ENCODE peak calls at places on chromosomes 12 and 14, in five cellular contexts. C is hepatocyte, V is GM23248, N is upper lobe of right lung, Z is colonic mucosa. Q is an unnamed sample. For H3K9me3 and H3K4me1, the result is how much of the 10 kb centered on the place peaks cover.

GRCh38 chr14:56339855-56340701 is 221.9 kb downstream of the PELI2 start:
- DNase-seq in V (peak), Z (peak), C (peak), N (peak), Q (no peak)

GRCh38 chr12:129911437-129912049 is 7.7 kb upstream of the TMEM132D start:
- DNase-seq in C (peak), N (peak), Z (peak), V (peak), Q (no peak)

GRCh38 chr12:108846320-108846719 is 11.1 kb downstream of the SSH1 start:
- DNase-seq in N (no peak), C (no peak), Z (no peak), V (peak), Q (no peak)

GRCh38 chr14:72716471-72716870 is 177.4 kb downstream of the DPF3 start:
- DNase-seq in V (no peak), Z (no peak), C (no peak), N (no peak), Q (no peak)

GRCh38 chr14:93962701-93963601 is 13.4 kb downstream of the ASB2 start:
- DNase-seq in Z (no peak), C (no peak), V (no peak), N (no peak), Q (no peak)

GRCh38 chr12:122099280-122099749 is 20.8 kb downstream of the MLXIP start:
- DNase-seq in V (no peak), C (no peak), Z (no peak), N (no peak), Q (no peak)

GRCh38 chr12:58540480-58541299 is 379.6 kb downstream of the LRIG3 start:
- DNase-seq in N (peak), V (peak), Z (peak), C (peak), Q (no peak)

GRCh38 chr12:71562681-71563595 is 100.7 kb downstream of the ZFC3H1 start:
- DNase-seq in Z (no peak), V (no peak), C (no peak), N (no peak), Q (no peak)

GRCh38 chr12:12599750-12600643 is 11.7 kb upstream of the CREBL2 start:
- DNase-seq in V (no peak), Z (no peak), C (no peak), N (no peak), Q (no peak)

GRCh38 chr14:54503476-54503875 is 6.2 kb upstream of the CGRRF1 start:
- DNase-seq in Z (no peak), V (peak), N (no peak), C (peak), Q (no peak)

GRCh38 chr14:88911811-88912210 is 87.4 kb downstream of the TTC8 start:
- DNase-seq in C (no peak), N (no peak), V (no peak), Z (no peak), Q (no peak)

GRCh38 chr12:103905730-103906349 is 24.4 kb upstream of the HSP90B1 start:
- DNase-seq in Z (no peak), N (no peak), C (no peak), V (no peak), Q (no peak)

GRCh38 chr12:47742253-47742825 is 16.3 kb downstream of the RAPGEF3 start:
- DNase-seq in C (peak), N (peak), V (peak), Z (peak), Q (no peak)

GRCh38 chr12:131087302-131087818 is 133.7 kb downstream of the ADGRD1 start:
- DNase-seq in Z (no peak), C (no peak), N (peak), V (no peak), Q (no peak)

GRCh38 chr12:5140190-5140589 is 96.5 kb downstream of the KCNA5 start:
- DNase-seq in Z (no peak), N (no peak), V (no peak), C (no peak), Q (no peak)

GRCh38 chr12:64992641-64993040 is 128.5 kb downstream of the WIF1 start:
- DNase-seq in V (no peak), N (no peak), Z (no peak), C (no peak), Q (no peak)

GRCh38 chr14:29494312-29494711 is 433.3 kb downstream of the PRKD1 start:
- DNase-seq in N (no peak), C (no peak), Z (no peak), V (no peak), Q (no peak)

GRCh38 chr12:55938826-55939501 is 8.0 kb downstream of the DGKA start:
- DNase-seq in N (no peak), C (no peak), V (peak), Z (no peak), Q (no peak)

GRCh38 chr14:79965896-79966295 is 245.4 kb downstream of the DIO2 start:
- DNase-seq in N (no peak), C (no peak), Z (no peak), V (peak), Q (no peak)

GRCh38 chr12:130838284-130838950 is 633 bp downstream of the STX2 start:
- DNase-seq in N (no peak), V (peak), C (peak), Z (peak), Q (no peak)

GRCh38 chr12:47277972-47278448 is 198.3 kb upstream of the AMIGO2 start:
- DNase-seq in Z (no peak), C (peak), V (peak), N (no peak), Q (no peak)

GRCh38 chr14:69755784-69756183 is 11.2 kb upstream of the SRSF5 start:
- DNase-seq in N (no peak), V (no peak), C (peak), Z (peak), Q (no peak)

GRCh38 chr14:54593860-54594259 is 26.9 kb downstream of the SAMD4A start:
- DNase-seq in N (no peak), Z (no peak), V (peak), C (no peak), Q (no peak)

GRCh38 chr14:55780156-55780946 is 200.3 kb downstream of the KTN1 start:
- DNase-seq in Z (no peak), C (peak), V (peak), N (no peak), Q (no peak)

GRCh38 chr14:83425138-83425537 is 1891.5 kb upstream of the SEL1L start:
- DNase-seq in C (no peak), Z (no peak), N (no peak), V (peak), Q (no peak)

GRCh38 chr12:9404469-9405260 is 196.5 kb upstream of the PZP start:
- DNase-seq in N (no peak), C (peak), Z (no peak), V (peak), Q (peak)

GRCh38 chr14:94321421-94322271 is 1.5 kb downstream of the SERPINA6 start:
- DNase-seq in V (no peak), C (no peak), N (no peak), Z (no peak), Q (no peak)

GRCh38 chr12:57370696-57371095 is 60.1 kb downstream of the R3HDM2 start:
- DNase-seq in C (no peak), V (peak), N (no peak), Z (no peak), Q (no peak)

GRCh38 chr12:32569256-32569655 is 109.8 kb upstream of the DNM1L start:
- DNase-seq in C (no peak), V (no peak), Z (no peak), N (no peak), Q (no peak)

GRCh38 chr14:35112641-35113040 is 9.1 kb downstream of the PPP2R3C start:
- DNase-seq in Z (no peak), N (no peak), V (no peak), C (no peak), Q (no peak)

GRCh38 chr12:1176191-1176590 is 185.2 kb downstream of the ERC1 start:
- DNase-seq in Z (no peak), N (no peak), V (no peak), C (no peak), Q (no peak)

GRCh38 chr14:72801381-72801812 is 92.5 kb downstream of the DPF3 start:
- DNase-seq in Z (no peak), N (no peak), C (peak), V (peak), Q (no peak)

GRCh38 chr12:96195845-96196451 is 1.8 kb downstream of the ELK3 start:
- DNase-seq in V (peak), C (peak), Z (peak), N (no peak), Q (no peak)

GRCh38 chr12:78490841-78491240 is 373.7 kb upstream of the SYT1 start:
- DNase-seq in Z (no peak), C (no peak), V (peak), N (no peak), Q (no peak)

GRCh38 chr14:57486767-57487379 is 6.8 kb downstream of the CCDC198 start:
- DNase-seq in Z (no peak), N (no peak), C (peak), V (peak), Q (no peak)

GRCh38 chr12:91123236-91123635 is 11.9 kb upstream of the LUM start:
- DNase-seq in Z (no peak), V (no peak), N (no peak), C (no peak), Q (no peak)

GRCh38 chr12:91113621-91114020 is 2.3 kb upstream of the LUM start:
- DNase-seq in C (no peak), V (no peak), Z (no peak), N (no peak), Q (no peak)

DNA sequence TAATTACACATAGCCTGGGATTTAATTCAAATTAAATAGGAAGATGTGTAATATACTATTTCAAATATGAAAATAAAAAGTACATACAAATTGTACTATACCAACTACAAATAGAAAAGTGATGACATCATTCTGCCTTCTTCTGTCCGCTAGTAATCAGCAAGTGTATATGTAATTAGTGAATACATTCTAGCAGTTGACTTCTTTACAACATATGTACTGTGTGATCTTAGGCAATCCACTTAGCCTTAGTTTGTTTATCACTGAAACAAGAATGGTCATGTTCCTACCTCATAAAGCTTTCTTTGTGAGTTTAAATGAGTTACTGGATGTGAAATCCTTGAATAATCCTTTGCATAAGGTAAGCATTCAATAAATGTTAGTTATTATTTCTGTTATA is 7.8 kb upstream of the LUM start:
- DNase-seq in N (no peak), V (no peak), Z (no peak), C (no peak), Q (no peak)
- H3K27ac ChIP-seq in N (no peak), V (no peak), Z (no peak), C (no peak), Q (no peak)

GRCh38 chr14:33342299-33342974 is 403.8 kb downstream of the NPAS3 start:
- DNase-seq in V (no peak), N (no peak), Z (no peak), C (no peak), Q (no peak)

GRCh38 chr14:33352821-33353220 is 414.1 kb downstream of the NPAS3 start:
- DNase-seq in Z (no peak), V (no peak), N (no peak), C (no peak), Q (no peak)

GRCh38 chr14:33348510-33348909 is 409.8 kb downstream of the NPAS3 start:
- DNase-seq in N (no peak), V (no peak), C (no peak), Z (no peak), Q (no peak)

GRCh38 chr14:33343016-33343415 is 404.3 kb downstream of the NPAS3 start:
- DNase-seq in V (peak), Z (no peak), N (no peak), C (no peak), Q (no peak)

DNA sequence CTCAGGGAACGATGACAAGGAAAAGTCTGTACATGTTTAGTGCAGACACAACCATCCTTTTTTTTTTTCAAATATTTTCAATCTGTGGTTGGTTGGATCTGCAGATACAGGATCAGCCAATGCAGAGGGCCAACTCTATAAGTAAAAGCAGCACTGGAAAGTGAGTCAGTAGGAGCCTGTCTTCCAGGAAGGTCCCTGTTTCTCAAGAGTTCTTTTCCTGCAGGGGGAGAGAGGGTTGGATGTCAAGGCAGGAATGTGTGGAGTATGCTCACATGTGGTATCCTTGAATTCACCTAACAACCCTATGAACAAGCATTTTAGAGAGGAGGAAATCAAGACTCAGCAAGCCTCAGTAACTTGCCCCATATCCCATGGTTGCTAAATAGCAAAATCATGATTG is 409.1 kb downstream of the NPAS3 start:
- DNase-seq in N (no peak), C (no peak), Z (no peak), V (peak), Q (no peak)
- H3K9me3 ChIP-seq in N (under half), C (under half), Z (under half), V (under half), Q (under half)

GRCh38 chr12:92132282-92132681 is 13.4 kb downstream of the BTG1 start:
- DNase-seq in Z (no peak), N (no peak), V (no peak), C (no peak), Q (no peak)
- H3K4me1 ChIP-seq in Z (under half), N (half or more), V (under half), C (under half), Q (half or more)

DNA sequence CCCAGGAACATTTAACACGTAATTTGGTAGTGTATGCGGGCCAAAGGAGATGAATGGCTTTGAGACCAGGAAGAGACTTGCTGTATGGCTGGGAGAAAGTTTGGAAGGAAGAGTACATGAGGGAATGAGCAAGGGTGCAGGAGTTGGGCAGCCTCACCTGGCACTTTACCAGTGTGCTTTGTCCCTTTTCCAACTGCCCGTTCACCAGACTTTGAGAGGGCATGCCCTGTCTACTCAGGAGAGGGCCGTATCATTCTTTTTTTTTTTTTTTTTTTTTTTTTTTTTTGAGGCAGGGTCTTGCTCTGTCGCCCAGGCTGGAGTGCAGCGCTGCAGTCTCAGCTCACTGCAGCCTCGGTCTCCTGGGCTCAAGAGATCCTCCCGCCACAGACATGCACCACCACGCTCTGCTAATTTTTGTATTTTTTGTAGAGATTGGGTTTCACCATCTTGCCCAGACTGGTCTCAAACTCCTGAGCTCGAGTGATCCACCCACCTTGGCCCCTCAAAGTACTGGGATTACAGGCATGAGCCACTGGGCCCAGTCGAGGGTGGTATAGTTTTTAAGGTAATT is 6.5 kb downstream of the DYNC1H1 start:
- DNase-seq in V (no peak), C (no peak), Z (no peak), N (no peak), Q (no peak)
- H3K27ac ChIP-seq in V (peak), C (no peak), Z (peak), N (no peak), Q (peak)

DNA sequence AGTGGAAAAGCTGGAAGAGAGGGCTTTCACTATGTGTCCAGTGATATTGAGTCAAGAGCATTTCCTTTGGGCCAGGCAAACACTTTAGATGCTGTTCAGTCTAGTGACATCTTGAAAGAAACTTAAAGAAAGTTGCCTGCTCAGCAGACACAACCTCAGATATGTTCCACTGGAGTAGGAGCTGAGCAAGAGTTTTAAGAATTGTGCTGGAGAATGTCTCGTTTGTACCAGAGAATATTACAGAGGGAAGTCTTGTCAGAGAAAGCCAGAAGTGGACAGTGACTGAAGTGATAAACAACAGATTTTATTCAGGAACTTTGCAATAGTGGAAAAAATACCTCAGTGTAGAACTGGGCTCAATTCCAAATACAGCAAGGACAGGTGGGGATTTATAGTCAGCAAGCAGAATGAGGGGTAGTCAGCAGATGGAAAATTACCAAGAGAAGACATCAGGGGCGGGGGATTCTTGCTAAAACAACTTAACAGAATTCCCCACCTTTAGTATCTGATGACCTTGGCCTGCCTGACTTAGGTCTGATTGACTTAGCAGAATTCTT is 18.6 kb downstream of the ZDHHC17 start:
- DNase-seq in Z (no peak), C (no peak), V (no peak), N (no peak), Q (no peak)
- H3K9me3 ChIP-seq in Z (under half), C (under half), V (under half), N (under half), Q (under half)